ENCODE peak calls at places on chromosomes 3 and 15, in four cellular contexts. One of them, this sample, is unnamed.

GRCh38 chr3:48623851-48624547 is 2.4 kb upstream of the TMEM89 start:
- DNase-seq in RWPE1: no peak
- DNase-seq in GM13977: no peak
- DNase-seq in stimulated activated CD4-positive, alpha-beta T cell treated with anti-CD3 and anti-CD28 coated beads, TNF-alpha, amount 100 ng/mL, for 24 hours: no peak
- DNase-seq in this sample: no peak

GRCh38 chr15:66356069-66356358 is 471 bp downstream of the TIPIN start:
- DNase-seq in RWPE1: no peak
- DNase-seq in GM13977: no peak
- DNase-seq in stimulated activated CD4-positive, alpha-beta T cell treated with anti-CD3 and anti-CD28 coated beads, TNF-alpha, amount 100 ng/mL, for 24 hours: no peak
- DNase-seq in this sample: no peak

GRCh38 chr15:88238618-88239430 is 17.7 kb downstream of the NTRK3 start:
- DNase-seq in RWPE1: no peak
- DNase-seq in GM13977: no peak
- DNase-seq in stimulated activated CD4-positive, alpha-beta T cell treated with anti-CD3 and anti-CD28 coated beads, TNF-alpha, amount 100 ng/mL, for 24 hours: no peak
- DNase-seq in this sample: no peak

GRCh38 chr3:48034000-48034516 is 17.8 kb upstream of the MAP4 start:
- DNase-seq in RWPE1: peak
- DNase-seq in GM13977: peak
- DNase-seq in stimulated activated CD4-positive, alpha-beta T cell treated with anti-CD3 and anti-CD28 coated beads, TNF-alpha, amount 100 ng/mL, for 24 hours: no peak
- DNase-seq in this sample: no peak

GRCh38 chr3:46378426-46378942 is 7.7 kb downstream of the CCR5 start:
- DNase-seq in RWPE1: peak
- DNase-seq in GM13977: peak
- DNase-seq in stimulated activated CD4-positive, alpha-beta T cell treated with anti-CD3 and anti-CD28 coated beads, TNF-alpha, amount 100 ng/mL, for 24 hours: peak
- DNase-seq in this sample: no peak

GRCh38 chr3:141498592-141499223 is 11.9 kb downstream of the RASA2 start:
- DNase-seq in RWPE1: no peak
- DNase-seq in GM13977: no peak
- DNase-seq in stimulated activated CD4-positive, alpha-beta T cell treated with anti-CD3 and anti-CD28 coated beads, TNF-alpha, amount 100 ng/mL, for 24 hours: peak
- DNase-seq in this sample: no peak

GRCh38 chr3:78867409-78868372 is 900.1 kb downstream of the ROBO1 start:
- DNase-seq in RWPE1: no peak
- DNase-seq in GM13977: no peak
- DNase-seq in stimulated activated CD4-positive, alpha-beta T cell treated with anti-CD3 and anti-CD28 coated beads, TNF-alpha, amount 100 ng/mL, for 24 hours: no peak
- DNase-seq in this sample: no peak

GRCh38 chr15:75428152-75428551 is 23.3 kb downstream of the SIN3A start:
- DNase-seq in RWPE1: no peak
- DNase-seq in GM13977: no peak
- DNase-seq in stimulated activated CD4-positive, alpha-beta T cell treated with anti-CD3 and anti-CD28 coated beads, TNF-alpha, amount 100 ng/mL, for 24 hours: no peak
- DNase-seq in this sample: no peak

GRCh38 chr3:123805504-123805903 is 78.6 kb downstream of the MYLK start:
- DNase-seq in RWPE1: no peak
- DNase-seq in GM13977: no peak
- DNase-seq in stimulated activated CD4-positive, alpha-beta T cell treated with anti-CD3 and anti-CD28 coated beads, TNF-alpha, amount 100 ng/mL, for 24 hours: no peak
- DNase-seq in this sample: no peak

GRCh38 chr3:185084883-185085282 is 68.0 kb downstream of the C3orf70 start:
- DNase-seq in RWPE1: no peak
- DNase-seq in GM13977: no peak
- DNase-seq in stimulated activated CD4-positive, alpha-beta T cell treated with anti-CD3 and anti-CD28 coated beads, TNF-alpha, amount 100 ng/mL, for 24 hours: no peak
- DNase-seq in this sample: no peak

GRCh38 chr15:75791337-75791713 is 51.9 kb upstream of the UBE2Q2 start:
- DNase-seq in RWPE1: no peak
- DNase-seq in GM13977: no peak
- DNase-seq in stimulated activated CD4-positive, alpha-beta T cell treated with anti-CD3 and anti-CD28 coated beads, TNF-alpha, amount 100 ng/mL, for 24 hours: no peak
- DNase-seq in this sample: no peak

GRCh38 chr3:81311321-81311720 is 450.1 kb downstream of the GBE1 start:
- DNase-seq in RWPE1: no peak
- DNase-seq in GM13977: no peak
- DNase-seq in stimulated activated CD4-positive, alpha-beta T cell treated with anti-CD3 and anti-CD28 coated beads, TNF-alpha, amount 100 ng/mL, for 24 hours: no peak
- DNase-seq in this sample: no peak

GRCh38 chr3:12901631-12902045 is 60.3 kb upstream of the RPL32 start:
- DNase-seq in RWPE1: no peak
- DNase-seq in GM13977: no peak
- DNase-seq in stimulated activated CD4-positive, alpha-beta T cell treated with anti-CD3 and anti-CD28 coated beads, TNF-alpha, amount 100 ng/mL, for 24 hours: no peak
- DNase-seq in this sample: no peak

GRCh38 chr3:156973954-156974353 is 147.8 kb downstream of the LEKR1 start:
- DNase-seq in RWPE1: peak
- DNase-seq in GM13977: no peak
- DNase-seq in stimulated activated CD4-positive, alpha-beta T cell treated with anti-CD3 and anti-CD28 coated beads, TNF-alpha, amount 100 ng/mL, for 24 hours: no peak
- DNase-seq in this sample: no peak

GRCh38 chr15:99435138-99435695 is 130.6 kb upstream of the MEF2A start:
- DNase-seq in RWPE1: peak
- DNase-seq in GM13977: no peak
- DNase-seq in stimulated activated CD4-positive, alpha-beta T cell treated with anti-CD3 and anti-CD28 coated beads, TNF-alpha, amount 100 ng/mL, for 24 hours: no peak
- DNase-seq in this sample: no peak

GRCh38 chr3:50068134-50068533 is 20.6 kb upstream of the RBM5 start:
- DNase-seq in RWPE1: no peak
- DNase-seq in GM13977: no peak
- DNase-seq in stimulated activated CD4-positive, alpha-beta T cell treated with anti-CD3 and anti-CD28 coated beads, TNF-alpha, amount 100 ng/mL, for 24 hours: no peak
- DNase-seq in this sample: no peak

GRCh38 chr15:68364028-68364659 is 67.8 kb downstream of the ITGA11 start:
- DNase-seq in RWPE1: no peak
- DNase-seq in GM13977: no peak
- DNase-seq in stimulated activated CD4-positive, alpha-beta T cell treated with anti-CD3 and anti-CD28 coated beads, TNF-alpha, amount 100 ng/mL, for 24 hours: no peak
- DNase-seq in this sample: no peak

GRCh38 chr3:124972457-124972856 is 37.9 kb upstream of the MUC13 start:
- DNase-seq in RWPE1: no peak
- DNase-seq in GM13977: no peak
- DNase-seq in stimulated activated CD4-positive, alpha-beta T cell treated with anti-CD3 and anti-CD28 coated beads, TNF-alpha, amount 100 ng/mL, for 24 hours: no peak
- DNase-seq in this sample: no peak

GRCh38 chr15:59330649-59331048 is 42.0 kb downstream of the MYO1E start:
- DNase-seq in RWPE1: no peak
- DNase-seq in GM13977: no peak
- DNase-seq in stimulated activated CD4-positive, alpha-beta T cell treated with anti-CD3 and anti-CD28 coated beads, TNF-alpha, amount 100 ng/mL, for 24 hours: no peak
- DNase-seq in this sample: no peak

GRCh38 chr3:81339040-81339845 is 422.2 kb downstream of the GBE1 start:
- DNase-seq in RWPE1: peak
- DNase-seq in GM13977: peak
- DNase-seq in stimulated activated CD4-positive, alpha-beta T cell treated with anti-CD3 and anti-CD28 coated beads, TNF-alpha, amount 100 ng/mL, for 24 hours: no peak
- DNase-seq in this sample: no peak

GRCh38 chr3:57100046-57100695 is 39.7 kb downstream of the SPATA12 start:
- DNase-seq in RWPE1: peak
- DNase-seq in GM13977: peak
- DNase-seq in stimulated activated CD4-positive, alpha-beta T cell treated with anti-CD3 and anti-CD28 coated beads, TNF-alpha, amount 100 ng/mL, for 24 hours: peak
- DNase-seq in this sample: peak

GRCh38 chr3:192482391-192482790 is 244.9 kb downstream of the FGF12 start:
- DNase-seq in RWPE1: no peak
- DNase-seq in GM13977: no peak
- DNase-seq in stimulated activated CD4-positive, alpha-beta T cell treated with anti-CD3 and anti-CD28 coated beads, TNF-alpha, amount 100 ng/mL, for 24 hours: no peak
- DNase-seq in this sample: no peak

GRCh38 chr3:112357888-112358287 is 24.9 kb downstream of the CD200 start:
- DNase-seq in RWPE1: no peak
- DNase-seq in GM13977: no peak
- DNase-seq in stimulated activated CD4-positive, alpha-beta T cell treated with anti-CD3 and anti-CD28 coated beads, TNF-alpha, amount 100 ng/mL, for 24 hours: no peak
- DNase-seq in this sample: no peak

GRCh38 chr3:128322030-128323022 is 144.4 kb downstream of the DNAJB8 start:
- DNase-seq in RWPE1: no peak
- DNase-seq in GM13977: peak
- DNase-seq in stimulated activated CD4-positive, alpha-beta T cell treated with anti-CD3 and anti-CD28 coated beads, TNF-alpha, amount 100 ng/mL, for 24 hours: no peak
- DNase-seq in this sample: peak

GRCh38 chr15:46815765-46816164 is 901.5 kb upstream of the SEMA6D start:
- DNase-seq in RWPE1: no peak
- DNase-seq in GM13977: no peak
- DNase-seq in stimulated activated CD4-positive, alpha-beta T cell treated with anti-CD3 and anti-CD28 coated beads, TNF-alpha, amount 100 ng/mL, for 24 hours: no peak
- DNase-seq in this sample: no peak

GRCh38 chr15:40274350-40275274 is 8.3 kb downstream of the ANKRD63 start:
- DNase-seq in RWPE1: peak
- DNase-seq in GM13977: peak
- DNase-seq in stimulated activated CD4-positive, alpha-beta T cell treated with anti-CD3 and anti-CD28 coated beads, TNF-alpha, amount 100 ng/mL, for 24 hours: peak
- DNase-seq in this sample: peak

GRCh38 chr15:35958021-35958420 is 412.1 kb upstream of the DPH6 start:
- DNase-seq in RWPE1: no peak
- DNase-seq in GM13977: no peak
- DNase-seq in stimulated activated CD4-positive, alpha-beta T cell treated with anti-CD3 and anti-CD28 coated beads, TNF-alpha, amount 100 ng/mL, for 24 hours: no peak
- DNase-seq in this sample: peak

GRCh38 chr3:113231391-113231790 is 20.0 kb downstream of the BOC start:
- DNase-seq in RWPE1: no peak
- DNase-seq in GM13977: no peak
- DNase-seq in stimulated activated CD4-positive, alpha-beta T cell treated with anti-CD3 and anti-CD28 coated beads, TNF-alpha, amount 100 ng/mL, for 24 hours: no peak
- DNase-seq in this sample: no peak

GRCh38 chr3:155805204-155805801 is 775 bp downstream of the C3orf33 start:
- DNase-seq in RWPE1: no peak
- DNase-seq in GM13977: no peak
- DNase-seq in stimulated activated CD4-positive, alpha-beta T cell treated with anti-CD3 and anti-CD28 coated beads, TNF-alpha, amount 100 ng/mL, for 24 hours: peak
- DNase-seq in this sample: peak

GRCh38 chr3:123039178-123039577 is 11.6 kb upstream of the SEMA5B start:
- DNase-seq in RWPE1: no peak
- DNase-seq in GM13977: no peak
- DNase-seq in stimulated activated CD4-positive, alpha-beta T cell treated with anti-CD3 and anti-CD28 coated beads, TNF-alpha, amount 100 ng/mL, for 24 hours: no peak
- DNase-seq in this sample: no peak

GRCh38 chr15:90019611-90020010 is 18.5 kb downstream of the ZNF710 start:
- DNase-seq in RWPE1: no peak
- DNase-seq in GM13977: no peak
- DNase-seq in stimulated activated CD4-positive, alpha-beta T cell treated with anti-CD3 and anti-CD28 coated beads, TNF-alpha, amount 100 ng/mL, for 24 hours: no peak
- DNase-seq in this sample: no peak

GRCh38 chr3:48426401-48426909 is 3.4 kb downstream of the PLXNB1 start:
- DNase-seq in RWPE1: no peak
- DNase-seq in GM13977: no peak
- DNase-seq in stimulated activated CD4-positive, alpha-beta T cell treated with anti-CD3 and anti-CD28 coated beads, TNF-alpha, amount 100 ng/mL, for 24 hours: no peak
- DNase-seq in this sample: no peak

GRCh38 chr3:56930706-56931105 is 129.0 kb upstream of the ARHGEF3 start:
- DNase-seq in RWPE1: peak
- DNase-seq in GM13977: no peak
- DNase-seq in stimulated activated CD4-positive, alpha-beta T cell treated with anti-CD3 and anti-CD28 coated beads, TNF-alpha, amount 100 ng/mL, for 24 hours: no peak
- DNase-seq in this sample: no peak